ENCODE peak calls at places on chromosomes 16 and 17, in nine cellular contexts. I is HL-60, P is GM06990, Z is foreskin fibroblast, J is mammary epithelial cell, Q is OCI-LY7, O is fibroblast of the aortic adventitia, W is AG10803, L is H7. E is an unnamed sample.

GRCh38 chr16:87780385-87780989 is 14.7 kb upstream of the KLHDC4 start:
- DNase-seq in I (peak), P (peak), Z (peak), J (peak), Q (peak), O (peak), W (peak), L (no peak), E (peak)

GRCh38 chr17:50205111-50205821 is 3.8 kb upstream of the COL1A1 start:
- DNase-seq in I (no peak), P (no peak), Z (peak), J (no peak), Q (no peak), O (peak), W (peak), L (peak), E (no peak)

GRCh38 chr16:89890886-89891657 is 17.7 kb downstream of the TCF25 start:
- DNase-seq in I (no peak), P (no peak), Z (no peak), J (peak), Q (no peak), O (peak), W (no peak), L (no peak), E (no peak)

GRCh38 chr16:56506941-56507340 is 12.9 kb downstream of the BBS2 start:
- DNase-seq in I (no peak), P (no peak), Z (peak), J (peak), Q (no peak), O (peak), W (peak), L (no peak), E (no peak)

GRCh38 chr16:22008215-22009142 is 568 bp downstream of the MOSMO start:
- DNase-seq in I (no peak), P (peak), Z (no peak), J (no peak), Q (peak), O (no peak), W (no peak), L (peak), E (no peak)

GRCh38 chr16:66621973-66622372 is 17.5 kb downstream of the CMTM3 start:
- DNase-seq in I (no peak), P (no peak), Z (no peak), J (peak), Q (no peak), O (no peak), W (peak), L (no peak), E (no peak)

GRCh38 chr17:36608794-36609497 is 7.6 kb downstream of the MRM1 start:
- DNase-seq in I (peak), P (peak), Z (peak), J (peak), Q (peak), O (peak), W (peak), L (peak), E (no peak)

GRCh38 chr17:42536372-42537155 is 523 bp downstream of the NAGLU start:
- DNase-seq in I (peak), P (peak), Z (peak), J (peak), Q (peak), O (peak), W (peak), L (peak), E (no peak)

GRCh38 chr16:67965668-67966548 is 2.5 kb downstream of the SLC12A4 start:
- DNase-seq in I (no peak), P (no peak), Z (no peak), J (peak), Q (no peak), O (peak), W (peak), L (no peak), E (no peak)
- H3K4me3 ChIP-seq in I (no peak), P (peak), Z (peak), J (peak), Q (no peak), O (peak), W (peak), L (no peak), E (no peak)

DNA sequence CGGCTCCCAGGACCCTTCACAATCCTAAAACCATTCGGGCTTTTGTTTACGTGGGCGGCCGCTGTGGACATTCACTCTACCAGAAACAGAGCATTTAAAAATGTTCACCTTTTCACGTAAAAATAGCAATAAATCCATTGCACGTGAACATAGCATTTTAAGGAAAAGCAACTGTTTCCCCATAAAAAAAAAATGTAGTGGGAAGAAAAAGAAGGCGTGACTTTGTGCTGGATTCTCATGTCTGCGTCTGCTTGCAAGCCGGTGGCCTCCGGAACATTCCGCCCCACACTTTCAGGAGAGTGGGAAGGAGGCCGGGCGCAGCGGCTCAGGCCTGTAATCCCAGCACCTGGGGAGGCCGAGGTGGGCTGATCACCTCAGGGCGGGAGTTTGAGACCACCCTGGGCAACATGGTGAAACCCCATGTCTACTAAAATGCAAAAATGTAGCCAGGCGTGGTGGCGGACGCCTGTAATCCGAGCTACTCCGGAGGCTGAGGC is 13.4 kb upstream of the GNG13 start:
- DNase-seq in I (no peak), P (no peak), Z (peak), J (no peak), Q (no peak), O (no peak), W (no peak), L (no peak), E (no peak)
- H3K4me3 ChIP-seq in I (no peak), P (no peak), Z (no peak), J (no peak), Q (no peak), O (no peak), W (no peak), L (no peak), E (no peak)

GRCh38 chr17:52148969-52149351 is 9.6 kb downstream of the CA10 start:
- DNase-seq in I (no peak), P (no peak), Z (no peak), J (peak), Q (no peak), O (no peak), W (no peak), L (no peak), E (no peak)
- H3K4me3 ChIP-seq in I (no peak), P (no peak), Z (no peak), J (no peak), Q (no peak), O (no peak), W (no peak), L (no peak), E (no peak)

GRCh38 chr17:35298639-35299038 is 55.8 kb downstream of the SLFN5 start:
- DNase-seq in I (no peak), P (no peak), Z (no peak), J (no peak), Q (no peak), O (no peak), W (no peak), L (no peak), E (no peak)

GRCh38 chr17:35295686-35296085 is 52.8 kb downstream of the SLFN5 start:
- DNase-seq in I (no peak), P (no peak), Z (peak), J (no peak), Q (no peak), O (no peak), W (no peak), L (no peak), E (no peak)

GRCh38 chr17:35297666-35298065 is 54.8 kb downstream of the SLFN5 start:
- DNase-seq in I (no peak), P (no peak), Z (peak), J (no peak), Q (no peak), O (peak), W (peak), L (no peak), E (no peak)

GRCh38 chr17:35294756-35295155 is 51.9 kb downstream of the SLFN5 start:
- DNase-seq in I (no peak), P (no peak), Z (peak), J (no peak), Q (no peak), O (no peak), W (no peak), L (no peak), E (no peak)

GRCh38 chr17:35299108-35299507 is 56.2 kb downstream of the SLFN5 start:
- DNase-seq in I (no peak), P (no peak), Z (no peak), J (peak), Q (no peak), O (no peak), W (peak), L (no peak), E (no peak)
- H3K4me3 ChIP-seq in I (no peak), P (no peak), Z (no peak), J (no peak), Q (no peak), O (no peak), W (no peak), L (no peak), E (no peak)

DNA sequence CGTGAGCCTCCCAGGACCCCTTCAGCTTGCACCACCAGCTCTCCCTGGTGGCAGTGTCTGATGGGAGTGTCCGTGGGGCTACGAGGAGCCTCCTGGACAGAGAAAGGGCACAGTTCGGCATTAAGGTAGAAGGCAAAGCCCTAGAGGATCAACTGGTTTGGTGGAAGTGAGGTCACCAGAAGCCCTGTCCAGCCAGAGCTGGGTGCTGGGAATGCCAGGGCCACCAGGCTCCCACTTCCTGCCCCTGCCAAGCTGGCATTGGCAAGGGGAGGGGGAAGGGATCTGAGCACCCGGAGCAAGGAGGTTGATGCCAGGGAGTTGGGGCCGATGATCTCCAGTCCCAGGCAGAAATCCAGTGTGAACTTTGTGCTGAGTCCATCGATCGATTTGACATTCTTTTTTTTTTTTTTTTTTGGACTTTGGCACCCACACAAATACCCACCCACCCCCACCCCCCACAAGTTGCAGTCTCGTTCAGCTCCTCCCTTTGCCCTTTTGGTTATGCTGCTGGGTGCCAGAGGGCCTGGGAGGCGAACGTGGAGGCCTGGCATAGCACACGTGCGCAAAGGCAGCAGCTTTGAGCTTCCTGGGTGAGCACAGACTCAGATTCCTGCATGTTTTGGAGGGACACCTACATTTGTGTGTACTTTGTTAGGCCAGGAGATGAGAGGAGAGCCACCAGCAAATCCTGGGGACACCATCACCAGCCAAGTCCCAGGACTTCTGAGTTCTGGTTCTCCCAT is 2.1 kb downstream of the NHERF1 start:
- DNase-seq in I (no peak), P (no peak), Z (no peak), J (no peak), Q (no peak), O (no peak), W (no peak), L (no peak), E (no peak)
- H3K4me3 ChIP-seq in I (peak), P (peak), Z (peak), J (peak), Q (peak), O (peak), W (peak), L (peak), E (peak)

DNA sequence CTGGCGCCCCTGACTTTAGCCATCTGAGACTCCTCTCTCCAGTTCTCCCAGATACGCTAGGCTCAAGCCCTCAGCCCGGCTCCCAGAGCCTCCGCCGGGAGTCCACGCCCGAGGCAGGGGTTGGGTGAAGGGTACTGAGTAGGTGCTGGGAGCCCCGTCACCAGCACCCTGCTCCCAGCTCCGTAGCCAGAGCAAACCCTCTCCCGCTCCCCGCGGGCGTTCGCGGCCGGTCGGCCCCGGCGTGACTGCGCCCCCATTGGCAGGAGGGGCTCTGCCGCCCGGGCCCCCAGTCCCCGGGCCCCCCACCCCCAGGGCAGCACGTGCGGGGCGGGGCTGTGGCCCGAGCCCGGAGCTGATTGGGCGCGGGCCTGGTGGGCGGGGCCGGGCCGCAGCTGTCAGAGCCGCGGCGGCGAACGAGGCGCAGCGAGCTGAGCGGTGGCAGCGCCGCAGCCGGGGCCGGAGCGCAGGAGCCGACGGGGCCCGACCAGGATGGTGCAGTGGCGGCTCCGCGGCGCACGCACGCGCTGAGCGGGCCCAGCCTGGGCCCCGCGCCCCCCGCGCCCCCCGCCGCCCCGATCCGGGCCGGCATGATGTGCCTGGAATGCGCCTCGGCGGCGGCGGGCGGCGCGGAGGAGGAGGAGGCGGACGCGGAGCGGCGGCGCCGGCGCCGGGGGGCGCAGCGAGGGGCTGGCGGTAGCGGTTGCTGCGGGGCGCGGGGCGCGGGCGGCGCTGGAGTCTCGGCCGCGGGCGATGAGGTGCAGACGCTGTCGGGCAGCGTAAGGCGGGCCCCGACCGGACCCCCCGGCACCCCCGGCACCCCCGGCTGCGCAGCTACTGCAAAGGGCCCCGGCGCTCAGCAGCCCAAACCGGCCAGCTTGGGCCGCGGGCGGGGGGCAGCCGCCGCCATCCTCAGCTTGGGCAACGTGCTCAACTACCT is at the start of gene SPNS2:
- DNase-seq in I (no peak), P (peak), Z (peak), J (peak), Q (peak), O (no peak), W (peak), L (peak), E (peak)
- H3K4me3 ChIP-seq in I (peak), P (peak), Z (no peak), J (no peak), Q (peak), O (no peak), W (no peak), L (peak), E (peak)

DNA sequence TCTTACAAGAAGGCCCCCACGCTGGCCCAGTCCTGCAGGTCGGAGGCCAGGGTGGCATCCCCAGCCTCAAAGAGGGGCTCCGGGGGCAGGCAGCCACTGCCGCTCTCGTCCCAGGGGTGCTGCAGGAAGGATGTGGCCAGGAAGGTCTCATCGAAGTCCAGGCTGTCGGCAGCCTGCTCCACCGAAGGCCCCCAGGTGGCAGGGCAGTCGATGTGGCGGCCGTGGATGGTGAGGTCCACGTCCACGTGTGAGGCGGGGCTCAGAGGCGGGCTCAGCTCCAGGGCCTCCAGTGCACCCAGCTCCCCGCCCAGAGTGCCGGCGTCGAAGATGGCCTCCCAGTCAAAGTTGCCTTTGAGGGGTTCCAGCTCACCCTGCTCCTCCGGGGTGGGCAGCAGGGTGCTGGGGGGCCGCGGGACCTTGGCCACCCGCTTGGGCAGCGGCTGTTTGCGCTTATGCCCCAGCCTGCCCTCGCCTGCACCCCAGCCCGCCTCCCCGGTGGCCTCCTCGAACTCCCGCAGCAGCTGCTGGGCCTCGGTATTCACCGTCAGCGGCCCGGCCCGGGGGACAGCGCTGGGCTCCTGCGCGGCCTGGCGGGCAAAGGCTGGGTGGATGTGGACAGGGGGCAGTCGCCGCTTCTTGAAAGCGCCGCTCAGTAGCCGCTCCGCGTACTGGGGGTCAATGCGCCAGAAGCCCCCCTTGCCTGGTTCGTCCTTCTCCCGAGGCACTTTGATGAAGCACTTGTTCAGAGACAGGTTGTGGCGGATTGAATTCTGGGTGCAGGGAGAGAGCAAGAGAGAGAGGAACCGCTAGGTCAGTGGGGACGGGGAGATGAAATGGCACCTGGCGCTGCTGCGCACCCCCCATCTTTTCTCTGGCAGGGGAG is 3.5 kb downstream of the FOXJ1 start:
- DNase-seq in I (no peak), P (no peak), Z (no peak), J (no peak), Q (no peak), O (no peak), W (no peak), L (peak), E (no peak)
- H3K4me3 ChIP-seq in I (no peak), P (no peak), Z (no peak), J (no peak), Q (no peak), O (no peak), W (no peak), L (peak), E (no peak)

GRCh38 chr17:55572599-55572998 is 61.3 kb upstream of the SMIM36 start:
- DNase-seq in I (no peak), P (no peak), Z (no peak), J (no peak), Q (no peak), O (no peak), W (no peak), L (no peak), E (no peak)

GRCh38 chr17:55577011-55577586 is 65.8 kb upstream of the SMIM36 start:
- DNase-seq in I (no peak), P (peak), Z (peak), J (peak), Q (no peak), O (peak), W (peak), L (no peak), E (no peak)

GRCh38 chr17:55577687-55578086 is 66.4 kb upstream of the SMIM36 start:
- DNase-seq in I (no peak), P (peak), Z (no peak), J (peak), Q (no peak), O (no peak), W (no peak), L (no peak), E (no peak)

GRCh38 chr17:55575058-55575606 is 63.9 kb upstream of the SMIM36 start:
- DNase-seq in I (no peak), P (no peak), Z (no peak), J (no peak), Q (no peak), O (no peak), W (no peak), L (no peak), E (no peak)

DNA sequence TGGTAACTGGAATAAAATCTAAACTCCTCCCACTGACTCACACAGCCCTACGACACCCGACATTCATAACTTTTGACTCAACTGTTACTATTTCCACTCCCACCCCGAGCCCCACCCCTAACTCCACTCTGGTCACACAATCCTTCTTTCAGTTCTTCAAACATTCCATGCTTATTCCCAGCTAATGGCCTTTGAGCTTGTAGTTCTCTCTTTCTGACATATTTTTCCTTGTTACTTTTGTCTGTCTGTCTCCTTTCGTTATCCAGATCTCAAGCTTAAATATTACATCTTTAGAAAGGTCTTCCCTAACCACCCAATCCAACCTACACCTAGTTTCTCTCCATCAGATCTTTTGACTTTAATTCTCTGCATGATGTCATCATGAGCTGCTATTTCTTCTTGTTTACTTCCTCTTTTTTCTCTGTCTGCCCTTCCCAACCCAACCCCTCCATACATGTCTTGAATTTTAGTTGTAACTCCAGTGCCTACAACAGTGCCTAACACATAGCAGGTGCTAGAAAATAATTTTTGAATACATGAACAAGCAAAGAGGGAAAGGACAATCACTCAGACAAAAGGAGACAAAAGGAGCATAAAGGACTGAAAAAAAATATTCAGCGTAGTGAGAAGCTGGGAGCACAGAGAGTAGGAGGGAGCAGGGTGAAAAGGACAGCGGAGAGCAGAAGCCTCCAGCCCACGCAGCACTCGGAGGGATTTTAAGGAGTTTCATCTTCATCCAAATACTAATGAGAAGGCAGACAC is 65.2 kb upstream of the SMIM36 start:
- DNase-seq in I (no peak), P (no peak), Z (peak), J (peak), Q (no peak), O (peak), W (peak), L (no peak), E (no peak)
- H3K4me3 ChIP-seq in I (no peak), P (peak), Z (peak), J (no peak), Q (no peak), O (peak), W (peak), L (no peak), E (no peak)